ENCODE peak calls at places on chromosomes 6 and 20, in four cellular contexts. One of them, this sample, is unnamed.
A peak's percentile ranks its signal among the peaks of the same experiment; 100 is the strongest.

GRCh38 chr6:47603227-47603626 is 95.2 kb upstream of the ADGRF4 start:
- DNase-seq in RKO: no peak
- DNase-seq in Calu3: no peak
- DNase-seq in GM04504: no peak
- DNase-seq in this sample: no peak

GRCh38 chr6:163408352-163408991 is 6.0 kb upstream of the QKI start:
- DNase-seq in GM04504: no peak
- DNase-seq in Calu3: no peak
- DNase-seq in RKO: no peak
- DNase-seq in this sample: no peak

GRCh38 chr6:146351018-146351417 is 192.6 kb upstream of the RAB32 start:
- DNase-seq in RKO: no peak
- DNase-seq in Calu3: no peak
- DNase-seq in GM04504: no peak
- DNase-seq in this sample: no peak

GRCh38 chr6:10416863-10417641 is 2.2 kb upstream of the TFAP2A start:
- DNase-seq in Calu3: peak; percentile 32
- DNase-seq in GM04504: no peak
- DNase-seq in RKO: no peak
- DNase-seq in this sample: no peak

GRCh38 chr6:152904678-152905077 is 78.2 kb downstream of the FBXO5 start:
- DNase-seq in Calu3: no peak
- DNase-seq in RKO: no peak
- DNase-seq in GM04504: no peak
- DNase-seq in this sample: no peak

GRCh38 chr20:2742431-2742830 is 49.9 kb downstream of the EBF4 start:
- DNase-seq in GM04504: no peak
- DNase-seq in Calu3: no peak
- DNase-seq in RKO: no peak
- DNase-seq in this sample: no peak

GRCh38 chr6:13222048-13222447 is 106.3 kb downstream of the TBC1D7 start:
- DNase-seq in RKO: no peak
- DNase-seq in Calu3: no peak
- DNase-seq in GM04504: no peak
- DNase-seq in this sample: no peak

GRCh38 chr6:117711369-117711768 is 36.1 kb downstream of the NUS1 start:
- DNase-seq in RKO: peak; percentile 15
- DNase-seq in Calu3: peak; percentile 10
- DNase-seq in GM04504: no peak
- DNase-seq in this sample: no peak

GRCh38 chr6:12911387-12911960 is 194.9 kb downstream of the PHACTR1 start:
- DNase-seq in GM04504: no peak
- DNase-seq in Calu3: no peak
- DNase-seq in RKO: peak; percentile 53
- DNase-seq in this sample: peak; percentile 26

GRCh38 chr20:61355096-61355495 is 103.0 kb downstream of the CDH4 start:
- DNase-seq in Calu3: no peak
- DNase-seq in GM04504: no peak
- DNase-seq in RKO: no peak
- DNase-seq in this sample: no peak

GRCh38 chr6:12232339-12232738 is 57.8 kb upstream of the EDN1 start:
- DNase-seq in Calu3: no peak
- DNase-seq in RKO: no peak
- DNase-seq in GM04504: peak; percentile 64
- DNase-seq in this sample: peak; percentile 18

GRCh38 chr20:59673998-59674445 is 69.7 kb downstream of the PHACTR3 start:
- DNase-seq in GM04504: no peak
- DNase-seq in Calu3: no peak
- DNase-seq in RKO: no peak
- DNase-seq in this sample: no peak

This sample was measured in GM13977.